ENCODE peak calls at places on chromosomes 11 and 22, in eight cellular contexts. One of them, this sample, is unnamed.

GRCh38 chr22:45678961-45679912 is 7.6 kb downstream of the ATXN10 start:
- DNase-seq in left cardiac atrium: no peak
- DNase-seq in MV-4-11: no peak
- DNase-seq in Peyer's patch: no peak
- DNase-seq in stimulated activated CD4-positive, alpha-beta T cell treated with anti-CD3 and anti-CD28 coated beads, Interleukin-2, amount 100 ng/mL, for 48 hours: no peak
- DNase-seq in activated T-cell treated with anti-CD3 and anti-CD28 coated beads for 1 hour: no peak
- DNase-seq in left lobe of liver: no peak
- DNase-seq in EL: peak; percentile 83
- DNase-seq in this sample: no peak

GRCh38 chr11:35151241-35151640 is 12.3 kb downstream of the CD44 start:
- DNase-seq in MV-4-11: no peak
- DNase-seq in EL: peak; percentile 40
- DNase-seq in Peyer's patch: no peak
- DNase-seq in left lobe of liver: no peak
- DNase-seq in activated T-cell treated with anti-CD3 and anti-CD28 coated beads for 1 hour: no peak
- DNase-seq in stimulated activated CD4-positive, alpha-beta T cell treated with anti-CD3 and anti-CD28 coated beads, Interleukin-2, amount 100 ng/mL, for 48 hours: no peak
- DNase-seq in left cardiac atrium: no peak
- DNase-seq in this sample: no peak

GRCh38 chr22:46695346-46696224 is 42.5 kb downstream of the CERK start:
- DNase-seq in MV-4-11: no peak
- DNase-seq in stimulated activated CD4-positive, alpha-beta T cell treated with anti-CD3 and anti-CD28 coated beads, Interleukin-2, amount 100 ng/mL, for 48 hours: no peak
- DNase-seq in left cardiac atrium: no peak
- DNase-seq in Peyer's patch: no peak
- DNase-seq in left lobe of liver: no peak
- DNase-seq in activated T-cell treated with anti-CD3 and anti-CD28 coated beads for 1 hour: no peak
- DNase-seq in EL: no peak
- DNase-seq in this sample: no peak

GRCh38 chr22:39690901-39691620 is 120.5 kb downstream of the CACNA1I start:
- DNase-seq in Peyer's patch: no peak
- DNase-seq in left lobe of liver: no peak
- DNase-seq in stimulated activated CD4-positive, alpha-beta T cell treated with anti-CD3 and anti-CD28 coated beads, Interleukin-2, amount 100 ng/mL, for 48 hours: peak; percentile 14
- DNase-seq in EL: peak; percentile 13
- DNase-seq in activated T-cell treated with anti-CD3 and anti-CD28 coated beads for 1 hour: no peak
- DNase-seq in left cardiac atrium: no peak
- DNase-seq in MV-4-11: no peak
- DNase-seq in this sample: no peak

GRCh38 chr11:59559886-59560285 is 48.5 kb downstream of the OR4D9 start:
- DNase-seq in EL: no peak
- DNase-seq in left lobe of liver: no peak
- DNase-seq in left cardiac atrium: no peak
- DNase-seq in stimulated activated CD4-positive, alpha-beta T cell treated with anti-CD3 and anti-CD28 coated beads, Interleukin-2, amount 100 ng/mL, for 48 hours: no peak
- DNase-seq in MV-4-11: no peak
- DNase-seq in activated T-cell treated with anti-CD3 and anti-CD28 coated beads for 1 hour: no peak
- DNase-seq in Peyer's patch: no peak
- DNase-seq in this sample: no peak

GRCh38 chr11:6586434-6587359 is 16.7 kb downstream of the RRP8 start:
- DNase-seq in MV-4-11: no peak
- DNase-seq in stimulated activated CD4-positive, alpha-beta T cell treated with anti-CD3 and anti-CD28 coated beads, Interleukin-2, amount 100 ng/mL, for 48 hours: no peak
- DNase-seq in activated T-cell treated with anti-CD3 and anti-CD28 coated beads for 1 hour: no peak
- DNase-seq in Peyer's patch: no peak
- DNase-seq in left lobe of liver: peak; percentile 39
- DNase-seq in EL: no peak
- DNase-seq in left cardiac atrium: peak; percentile 43
- DNase-seq in this sample: peak; percentile 2

GRCh38 chr11:69178819-69179482 is 23.2 kb downstream of the SMIM38 start:
- DNase-seq in MV-4-11: no peak
- DNase-seq in left cardiac atrium: no peak
- DNase-seq in Peyer's patch: no peak
- DNase-seq in stimulated activated CD4-positive, alpha-beta T cell treated with anti-CD3 and anti-CD28 coated beads, Interleukin-2, amount 100 ng/mL, for 48 hours: no peak
- DNase-seq in left lobe of liver: no peak
- DNase-seq in activated T-cell treated with anti-CD3 and anti-CD28 coated beads for 1 hour: no peak
- DNase-seq in EL: no peak
- DNase-seq in this sample: no peak

GRCh38 chr22:32822188-32822877 is 20.8 kb downstream of the TIMP3 start:
- DNase-seq in activated T-cell treated with anti-CD3 and anti-CD28 coated beads for 1 hour: no peak
- DNase-seq in EL: no peak
- DNase-seq in Peyer's patch: no peak
- DNase-seq in left cardiac atrium: no peak
- DNase-seq in MV-4-11: no peak
- DNase-seq in stimulated activated CD4-positive, alpha-beta T cell treated with anti-CD3 and anti-CD28 coated beads, Interleukin-2, amount 100 ng/mL, for 48 hours: no peak
- DNase-seq in left lobe of liver: no peak
- DNase-seq in this sample: no peak

GRCh38 chr11:127345819-127346459 is 345.4 kb upstream of the KIRREL3 start:
- DNase-seq in MV-4-11: no peak
- DNase-seq in EL: peak; percentile 33
- DNase-seq in activated T-cell treated with anti-CD3 and anti-CD28 coated beads for 1 hour: no peak
- DNase-seq in left cardiac atrium: peak; percentile 43
- DNase-seq in left lobe of liver: no peak
- DNase-seq in Peyer's patch: no peak
- DNase-seq in stimulated activated CD4-positive, alpha-beta T cell treated with anti-CD3 and anti-CD28 coated beads, Interleukin-2, amount 100 ng/mL, for 48 hours: peak; percentile 6
- DNase-seq in this sample: no peak

GRCh38 chr11:106594751-106595351 is 423.4 kb downstream of the GUCY1A2 start:
- DNase-seq in EL: no peak
- DNase-seq in MV-4-11: no peak
- DNase-seq in left lobe of liver: no peak
- DNase-seq in left cardiac atrium: no peak
- DNase-seq in Peyer's patch: no peak
- DNase-seq in stimulated activated CD4-positive, alpha-beta T cell treated with anti-CD3 and anti-CD28 coated beads, Interleukin-2, amount 100 ng/mL, for 48 hours: no peak
- DNase-seq in activated T-cell treated with anti-CD3 and anti-CD28 coated beads for 1 hour: no peak
- DNase-seq in this sample: no peak

GRCh38 chr22:20569059-20570058 is 61.9 kb downstream of the MED15 start:
- DNase-seq in Peyer's patch: peak; percentile 92
- DNase-seq in left cardiac atrium: peak; percentile 63
- DNase-seq in MV-4-11: peak; percentile 84
- DNase-seq in stimulated activated CD4-positive, alpha-beta T cell treated with anti-CD3 and anti-CD28 coated beads, Interleukin-2, amount 100 ng/mL, for 48 hours: peak; percentile 43
- DNase-seq in activated T-cell treated with anti-CD3 and anti-CD28 coated beads for 1 hour: peak; percentile 67
- DNase-seq in EL: peak; percentile 99
- DNase-seq in left lobe of liver: no peak
- DNase-seq in this sample: peak; percentile 59

GRCh38 chr11:61146413-61146812 is 14.8 kb downstream of the VPS37C start:
- DNase-seq in EL: no peak
- DNase-seq in MV-4-11: no peak
- DNase-seq in left lobe of liver: no peak
- DNase-seq in stimulated activated CD4-positive, alpha-beta T cell treated with anti-CD3 and anti-CD28 coated beads, Interleukin-2, amount 100 ng/mL, for 48 hours: no peak
- DNase-seq in activated T-cell treated with anti-CD3 and anti-CD28 coated beads for 1 hour: no peak
- DNase-seq in left cardiac atrium: no peak
- DNase-seq in Peyer's patch: no peak
- DNase-seq in this sample: no peak

GRCh38 chr11:91248199-91248807 is 976.3 kb upstream of the FAT3 start:
- DNase-seq in EL: peak; percentile 23
- DNase-seq in activated T-cell treated with anti-CD3 and anti-CD28 coated beads for 1 hour: no peak
- DNase-seq in MV-4-11: peak; percentile 24
- DNase-seq in Peyer's patch: no peak
- DNase-seq in left cardiac atrium: no peak
- DNase-seq in stimulated activated CD4-positive, alpha-beta T cell treated with anti-CD3 and anti-CD28 coated beads, Interleukin-2, amount 100 ng/mL, for 48 hours: peak; percentile 3
- DNase-seq in left lobe of liver: no peak
- DNase-seq in this sample: no peak

GRCh38 chr11:27754035-27755017 is 54.1 kb upstream of the BDNF start:
- DNase-seq in activated T-cell treated with anti-CD3 and anti-CD28 coated beads for 1 hour: no peak
- DNase-seq in MV-4-11: no peak
- DNase-seq in stimulated activated CD4-positive, alpha-beta T cell treated with anti-CD3 and anti-CD28 coated beads, Interleukin-2, amount 100 ng/mL, for 48 hours: no peak
- DNase-seq in left lobe of liver: no peak
- DNase-seq in EL: peak; percentile 88
- DNase-seq in left cardiac atrium: no peak
- DNase-seq in Peyer's patch: no peak
- DNase-seq in this sample: no peak

GRCh38 chr11:130434521-130435223 is 6.3 kb upstream of the ADAMTS8 start:
- DNase-seq in activated T-cell treated with anti-CD3 and anti-CD28 coated beads for 1 hour: peak; percentile 32
- DNase-seq in stimulated activated CD4-positive, alpha-beta T cell treated with anti-CD3 and anti-CD28 coated beads, Interleukin-2, amount 100 ng/mL, for 48 hours: peak; percentile 52
- DNase-seq in left lobe of liver: peak; percentile 77
- DNase-seq in left cardiac atrium: peak; percentile 79
- DNase-seq in Peyer's patch: peak; percentile 86
- DNase-seq in EL: peak; percentile 82
- DNase-seq in MV-4-11: peak; percentile 69
- DNase-seq in this sample: peak; percentile 63

GRCh38 chr11:129434641-129435498 is 59.2 kb downstream of the BARX2 start:
- DNase-seq in EL: no peak
- DNase-seq in stimulated activated CD4-positive, alpha-beta T cell treated with anti-CD3 and anti-CD28 coated beads, Interleukin-2, amount 100 ng/mL, for 48 hours: no peak
- DNase-seq in activated T-cell treated with anti-CD3 and anti-CD28 coated beads for 1 hour: no peak
- DNase-seq in MV-4-11: peak; percentile 2
- DNase-seq in left cardiac atrium: no peak
- DNase-seq in Peyer's patch: no peak
- DNase-seq in left lobe of liver: no peak
- DNase-seq in this sample: no peak

GRCh38 chr11:134270250-134270714 is 5.9 kb upstream of the GLB1L3 start:
- DNase-seq in MV-4-11: no peak
- DNase-seq in EL: no peak
- DNase-seq in left lobe of liver: no peak
- DNase-seq in activated T-cell treated with anti-CD3 and anti-CD28 coated beads for 1 hour: no peak
- DNase-seq in left cardiac atrium: no peak
- DNase-seq in Peyer's patch: peak; percentile 22
- DNase-seq in stimulated activated CD4-positive, alpha-beta T cell treated with anti-CD3 and anti-CD28 coated beads, Interleukin-2, amount 100 ng/mL, for 48 hours: no peak
- DNase-seq in this sample: peak; percentile 33

GRCh38 chr11:66543263-66544107 is 2.4 kb downstream of the ZDHHC24 start:
- DNase-seq in left cardiac atrium: peak; percentile 69
- DNase-seq in activated T-cell treated with anti-CD3 and anti-CD28 coated beads for 1 hour: peak; percentile 45
- DNase-seq in left lobe of liver: no peak
- DNase-seq in EL: peak; percentile 26
- DNase-seq in stimulated activated CD4-positive, alpha-beta T cell treated with anti-CD3 and anti-CD28 coated beads, Interleukin-2, amount 100 ng/mL, for 48 hours: peak; percentile 34
- DNase-seq in MV-4-11: peak; percentile 52
- DNase-seq in Peyer's patch: peak; percentile 90
- DNase-seq in this sample: peak; percentile 38